ENCODE peak calls at places on chromosomes 3 and 15, in five cellular contexts. One of them, this sample, is unnamed.

GRCh38 chr15:69390575-69390974 is 23.6 kb upstream of the KIF23 start:
- DNase-seq in C1 segment of cervical spinal cord: no peak
- DNase-seq in pancreas: no peak
- DNase-seq in tibial artery: no peak
- DNase-seq in A549: no peak
- DNase-seq in this sample: no peak

GRCh38 chr15:101045236-101045646 is 126.1 kb downstream of the LRRK1 start:
- DNase-seq in A549: no peak
- DNase-seq in tibial artery: peak; percentile 25
- DNase-seq in C1 segment of cervical spinal cord: no peak
- DNase-seq in pancreas: no peak
- DNase-seq in this sample: no peak

GRCh38 chr3:88131695-88132094 is 18.1 kb upstream of the C3orf38 start:
- DNase-seq in tibial artery: no peak
- DNase-seq in pancreas: no peak
- DNase-seq in C1 segment of cervical spinal cord: no peak
- DNase-seq in A549: no peak
- DNase-seq in this sample: no peak

GRCh38 chr3:20185364-20185732 is 658 bp downstream of the SGO1 start:
- DNase-seq in A549: no peak
- DNase-seq in C1 segment of cervical spinal cord: no peak
- DNase-seq in pancreas: no peak
- DNase-seq in tibial artery: no peak
- DNase-seq in this sample: no peak

GRCh38 chr3:106629215-106629832 is 747.9 kb upstream of the CCDC54 start:
- DNase-seq in tibial artery: no peak
- DNase-seq in A549: no peak
- DNase-seq in pancreas: no peak
- DNase-seq in C1 segment of cervical spinal cord: no peak
- DNase-seq in this sample: no peak

GRCh38 chr3:56980798-56981390 is 79.6 kb upstream of the SPATA12 start:
- DNase-seq in pancreas: no peak
- DNase-seq in A549: peak; percentile 35
- DNase-seq in C1 segment of cervical spinal cord: peak; percentile 24
- DNase-seq in tibial artery: peak; percentile 83
- DNase-seq in this sample: no peak

GRCh38 chr15:89998141-89998661 is 2.9 kb upstream of the ZNF710 start:
- DNase-seq in C1 segment of cervical spinal cord: no peak
- DNase-seq in A549: peak; percentile 92
- DNase-seq in pancreas: no peak
- DNase-seq in tibial artery: no peak
- DNase-seq in this sample: no peak

GRCh38 chr15:70266412-70267089 is 168.8 kb upstream of the TLE3 start:
- DNase-seq in C1 segment of cervical spinal cord: peak; percentile 40
- DNase-seq in pancreas: peak; percentile 65
- DNase-seq in A549: no peak
- DNase-seq in tibial artery: peak; percentile 90
- DNase-seq in this sample: peak; percentile 71

GRCh38 chr3:16520636-16521579 is 7.4 kb upstream of the RFTN1 start:
- DNase-seq in A549: no peak
- DNase-seq in pancreas: no peak
- DNase-seq in C1 segment of cervical spinal cord: no peak
- DNase-seq in tibial artery: no peak
- DNase-seq in this sample: no peak

GRCh38 chr3:64575211-64575844 is 112.5 kb downstream of the ADAMTS9 start:
- DNase-seq in A549: peak; percentile 13
- DNase-seq in tibial artery: no peak
- DNase-seq in C1 segment of cervical spinal cord: no peak
- DNase-seq in pancreas: no peak
- DNase-seq in this sample: no peak

GRCh38 chr3:43185256-43185655 is 79.4 kb upstream of the POMGNT2 start:
- DNase-seq in tibial artery: no peak
- DNase-seq in A549: no peak
- DNase-seq in C1 segment of cervical spinal cord: no peak
- DNase-seq in pancreas: no peak
- DNase-seq in this sample: no peak

GRCh38 chr15:27538325-27538724 is 560.8 kb downstream of the OCA2 start:
- DNase-seq in C1 segment of cervical spinal cord: no peak
- DNase-seq in pancreas: no peak
- DNase-seq in tibial artery: no peak
- DNase-seq in A549: no peak
- DNase-seq in this sample: no peak

GRCh38 chr15:47652213-47652852 is 65.0 kb upstream of the SEMA6D start:
- DNase-seq in C1 segment of cervical spinal cord: no peak
- DNase-seq in tibial artery: no peak
- DNase-seq in pancreas: no peak
- DNase-seq in A549: no peak
- DNase-seq in this sample: no peak

GRCh38 chr3:177211503-177212277 is 14.4 kb upstream of the TBL1XR1 start:
- DNase-seq in A549: no peak
- DNase-seq in tibial artery: no peak
- DNase-seq in pancreas: no peak
- DNase-seq in C1 segment of cervical spinal cord: no peak
- DNase-seq in this sample: no peak

GRCh38 chr15:44532689-44533088 is 4.3 kb upstream of the EIF3J start:
- DNase-seq in A549: no peak
- DNase-seq in tibial artery: no peak
- DNase-seq in C1 segment of cervical spinal cord: no peak
- DNase-seq in pancreas: no peak
- DNase-seq in this sample: no peak

GRCh38 chr15:69271217-69271616 is 27.5 kb upstream of the PAQR5 start:
- DNase-seq in pancreas: no peak
- DNase-seq in C1 segment of cervical spinal cord: no peak
- DNase-seq in tibial artery: no peak
- DNase-seq in A549: no peak
- DNase-seq in this sample: no peak

GRCh38 chr15:60379466-60380274 is 18.1 kb downstream of the ANXA2 start:
- DNase-seq in pancreas: no peak
- DNase-seq in C1 segment of cervical spinal cord: no peak
- DNase-seq in A549: no peak
- DNase-seq in tibial artery: no peak
- DNase-seq in this sample: no peak